ENCODE peak calls at places on chromosomes 16 and 17, in nine cellular contexts. L, F, S, T, D, E, P, V and N are unnamed samples. For H3K4me1, the result is how much of the 10 kb centered on the place peaks cover.

GRCh38 chr16:24052466-24053324 is 203.4 kb upstream of the CACNG3 start:
- DNase-seq in F (no peak), P (no peak), D (no peak), L (no peak), V (no peak), E (no peak), S (no peak), T (no peak), N (no peak)

GRCh38 chr17:81291662-81292061 is 3.4 kb downstream of the SLC38A10 start:
- DNase-seq in F (peak), S (peak), V (peak), L (no peak), T (peak), P (peak), D (peak), E (peak), N (peak)

GRCh38 chr16:3587547-3588110 is 10.4 kb upstream of the NLRC3 start:
- DNase-seq in S (no peak), V (no peak), L (no peak), D (no peak), F (no peak), E (no peak), T (no peak), P (no peak), N (no peak)

GRCh38 chr16:89047331-89048086 is 46.1 kb upstream of the ACSF3 start:
- DNase-seq in F (no peak), E (no peak), D (peak), T (no peak), S (peak), P (no peak), V (no peak), L (no peak), N (no peak)

GRCh38 chr17:3603119-3603869 is 5.9 kb downstream of the TRPV1 start:
- DNase-seq in F (no peak), P (peak), S (no peak), L (no peak), E (no peak), T (peak), D (no peak), V (no peak), N (peak)

GRCh38 chr17:74134991-74135390 is 68.5 kb upstream of the RPL38 start:
- DNase-seq in F (no peak), E (no peak), P (no peak), T (no peak), V (no peak), D (no peak), S (no peak), L (no peak), N (no peak)

GRCh38 chr16:72561-73537 is at the start of gene RHBDF1:
- DNase-seq in S (peak), E (no peak), F (peak), P (peak), V (no peak), T (peak), D (peak), L (no peak), N (peak)

GRCh38 chr16:21717608-21718007 is 53.8 kb downstream of the OTOA start:
- DNase-seq in D (no peak), T (no peak), E (no peak), F (no peak), S (no peak), V (no peak), P (no peak), L (no peak), N (no peak)

GRCh38 chr17:77645441-77646430 is 312.8 kb upstream of the TNRC6C start:
- DNase-seq in D (no peak), T (no peak), E (peak), P (no peak), S (no peak), F (no peak), L (no peak), V (no peak), N (peak)

GRCh38 chr16:84058211-84058610 is 15.6 kb upstream of the SLC38A8 start:
- DNase-seq in P (no peak), E (no peak), D (peak), V (no peak), F (no peak), T (no peak), S (no peak), L (no peak), N (no peak)

GRCh38 chr16:64590516-64590915 is 531.3 kb downstream of the CDH11 start:
- DNase-seq in T (no peak), D (no peak), F (no peak), P (no peak), E (no peak), V (no peak), L (no peak), S (no peak), N (peak)

GRCh38 chr17:41800601-41801373 is 11.0 kb downstream of the P3H4 start:
- DNase-seq in L (no peak), P (peak), E (no peak), D (no peak), V (no peak), S (no peak), F (no peak), T (no peak), N (peak)

GRCh38 chr16:66364117-66364958 is 2.2 kb upstream of the CDH5 start:
- DNase-seq in F (peak), V (peak), T (peak), E (no peak), D (peak), P (no peak), S (peak), L (no peak), N (peak)

GRCh38 chr17:68382582-68383085 is 74.7 kb downstream of the WIPI1 start:
- DNase-seq in E (no peak), F (no peak), T (no peak), P (no peak), L (no peak), V (no peak), S (no peak), D (no peak), N (no peak)

GRCh38 chr16:67860589-67861398 is 12.1 kb upstream of the EDC4 start:
- DNase-seq in S (no peak), V (peak), L (no peak), D (no peak), P (peak), F (no peak), T (no peak), E (no peak), N (no peak)
- H3K4me1 ChIP-seq in S (under half), V (under half), L (under half), D (half or more), P (under half), F (under half), T (under half), E (under half), N (under half)

GRCh38 chr17:33874617-33875060 is 380.4 kb upstream of the CCL2 start:
- DNase-seq in V (no peak), P (no peak), E (no peak), S (no peak), D (no peak), L (no peak), F (no peak), T (no peak), N (no peak)
- H3K4me3 ChIP-seq in V (no peak), P (no peak), E (no peak), S (no peak), D (no peak), L (no peak), F (no peak), T (no peak), N (no peak)

GRCh38 chr17:62987136-62987535 is 21.1 kb downstream of the TANC2 start:
- DNase-seq in V (no peak), D (no peak), L (no peak), E (no peak), P (no peak), F (no peak), S (no peak), T (no peak), N (no peak)
- TF ChIP-seq CTCF in V (no peak), D (no peak), L (no peak), E (no peak), P (peak), F (no peak), S (no peak), T (peak), N (peak)

GRCh38 chr17:28938552-28938951 is 12.8 kb downstream of the PHF12 start:
- DNase-seq in T (no peak), L (no peak), S (no peak), E (no peak), D (peak), V (no peak), P (no peak), F (no peak), N (no peak)
- H3K4me1 ChIP-seq in T (under half), L (under half), S (under half), E (half or more), D (half or more), V (under half), P (under half), F (half or more), N (under half)

GRCh38 chr17:1206016-1206787 is 26.4 kb upstream of the ABR start:
- DNase-seq in V (no peak), E (no peak), S (no peak), T (no peak), P (no peak), F (no peak), L (no peak), D (no peak), N (no peak)

GRCh38 chr17:1203967-1204291 is 24.1 kb upstream of the ABR start:
- DNase-seq in E (no peak), T (no peak), F (no peak), D (no peak), V (no peak), S (no peak), L (no peak), P (no peak), N (no peak)

GRCh38 chr17:1211287-1211686 is 31.5 kb upstream of the ABR start:
- DNase-seq in S (no peak), L (no peak), D (no peak), T (no peak), E (no peak), F (no peak), V (no peak), P (no peak), N (no peak)

GRCh38 chr17:1203111-1203966 is 23.6 kb upstream of the ABR start:
- DNase-seq in P (peak), S (peak), V (no peak), D (peak), E (peak), L (no peak), T (peak), F (peak), N (peak)

GRCh38 chr17:1208966-1209365 is 29.2 kb upstream of the ABR start:
- DNase-seq in D (no peak), E (no peak), P (no peak), V (no peak), L (no peak), S (no peak), F (no peak), T (no peak), N (no peak)
- H3K4me3 ChIP-seq in D (no peak), E (no peak), P (no peak), V (no peak), L (no peak), S (no peak), F (no peak), T (no peak), N (no peak)